ENCODE peak calls at places on chromosomes 6 and 20, in five cellular contexts. I is HFF-Myc, A is activated B cell treated with CpG ODN at 0.5 μM for 24 hours, T is lower lobe of right lung, L is mucosa of descending colon. K is an unnamed sample.

GRCh38 chr20:51648571-51648947 is 106.0 kb upstream of the NFATC2 start:
- DNase-seq in I (no peak), A (no peak), T (no peak), L (no peak), K (no peak)

GRCh38 chr20:37243076-37243936 is 18.3 kb downstream of the GHRH start:
- DNase-seq in I (no peak), A (no peak), T (no peak), L (no peak), K (no peak)

GRCh38 chr6:35297541-35298481 is at the start of gene DEF6:
- DNase-seq in I (peak), A (peak), T (peak), L (peak), K (peak)

GRCh38 chr20:44494266-44494665 is 18.6 kb downstream of the TTPAL start:
- DNase-seq in I (no peak), A (no peak), T (no peak), L (no peak), K (no peak)

GRCh38 chr6:124879110-124879991 is 82.9 kb upstream of the RNF217 start:
- DNase-seq in I (no peak), A (no peak), T (no peak), L (no peak), K (no peak)

GRCh38 chr20:17786221-17786718 is 86.5 kb downstream of the BANF2 start:
- DNase-seq in I (no peak), A (no peak), T (no peak), L (no peak), K (no peak)

GRCh38 chr6:38955876-38956275 is 92.7 kb upstream of the GLP1R start:
- DNase-seq in I (no peak), A (no peak), T (no peak), L (no peak), K (no peak)

GRCh38 chr20:22795897-22796296 is 211.5 kb upstream of the FOXA2 start:
- DNase-seq in I (peak), A (no peak), T (no peak), L (no peak), K (no peak)

GRCh38 chr6:27279513-27280063 is 32.1 kb downstream of the PRSS16 start:
- DNase-seq in I (no peak), A (no peak), T (no peak), L (no peak), K (no peak)

GRCh38 chr6:69953491-69953890 is 87.1 kb downstream of the COL19A1 start:
- DNase-seq in I (no peak), A (no peak), T (no peak), L (no peak), K (no peak)

GRCh38 chr6:139144490-139145085 is 9.7 kb downstream of the HECA start:
- DNase-seq in I (no peak), A (no peak), T (no peak), L (no peak), K (no peak)

GRCh38 chr6:41921712-41921998 is 356 bp downstream of the BYSL start:
- DNase-seq in I (no peak), A (no peak), T (no peak), L (no peak), K (peak)

GRCh38 chr6:97885230-97885772 is 602.3 kb upstream of the MMS22L start:
- DNase-seq in I (no peak), A (no peak), T (no peak), L (no peak), K (no peak)

GRCh38 chr6:53411451-53411850 is 62.7 kb upstream of the ELOVL5 start:
- DNase-seq in I (no peak), A (no peak), T (no peak), L (no peak), K (no peak)

GRCh38 chr6:26172496-26172958 is 85.3 kb downstream of the HFE start:
- DNase-seq in I (no peak), A (no peak), T (no peak), L (no peak), K (peak)

GRCh38 chr20:24388828-24389325 is 80.6 kb upstream of the SYNDIG1 start:
- DNase-seq in I (no peak), A (no peak), T (no peak), L (no peak), K (no peak)

GRCh38 chr6:27873101-27874030 is 38.8 kb downstream of the OR2B2 start:
- DNase-seq in I (peak), A (peak), T (peak), L (peak), K (peak)

GRCh38 chr6:106858653-106859092 is 115.9 kb downstream of the CD24 start:
- DNase-seq in I (peak), A (no peak), T (no peak), L (peak), K (no peak)

GRCh38 chr20:40471261-40471629 is 217.8 kb downstream of the MAFB start:
- DNase-seq in I (no peak), A (no peak), T (no peak), L (no peak), K (no peak)

GRCh38 chr6:49939993-49940498 is 23.9 kb downstream of the DEFB114 start:
- DNase-seq in I (no peak), A (no peak), T (no peak), L (no peak), K (no peak)

GRCh38 chr6:111487656-111488055 is 4.6 kb upstream of the REV3L start:
- DNase-seq in I (no peak), A (no peak), T (no peak), L (no peak), K (no peak)

GRCh38 chr6:33677153-33677660 is 34.3 kb downstream of the UQCC2 start:
- DNase-seq in I (peak), A (no peak), T (no peak), L (no peak), K (no peak)

GRCh38 chr6:97361286-97361685 is 78.3 kb upstream of the MMS22L start:
- DNase-seq in I (no peak), A (no peak), T (no peak), L (no peak), K (no peak)

GRCh38 chr6:127547909-127548649 is 28.9 kb upstream of the C6orf58 start:
- DNase-seq in I (no peak), A (no peak), T (no peak), L (no peak), K (no peak)

GRCh38 chr20:41392871-41393704 is 26.5 kb upstream of the EMILIN3 start:
- DNase-seq in I (no peak), A (no peak), T (peak), L (no peak), K (no peak)

GRCh38 chr20:22343612-22344011 is 240.8 kb downstream of the FOXA2 start:
- DNase-seq in I (no peak), A (no peak), T (no peak), L (no peak), K (no peak)

GRCh38 chr6:30882764-30883475 is 1.4 kb upstream of the DDR1 start:
- DNase-seq in I (no peak), A (peak), T (peak), L (peak), K (no peak)

GRCh38 chr20:59977086-59977485 is 18.9 kb downstream of the CDH26 start:
- DNase-seq in I (no peak), A (no peak), T (no peak), L (no peak), K (no peak)

GRCh38 chr6:14876778-14877613 is 368.9 kb upstream of the JARID2 start:
- DNase-seq in I (peak), A (no peak), T (no peak), L (no peak), K (no peak)

GRCh38 chr6:10429638-10430427 is 15.0 kb upstream of the TFAP2A start:
- DNase-seq in I (no peak), A (no peak), T (no peak), L (no peak), K (no peak)

DNA sequence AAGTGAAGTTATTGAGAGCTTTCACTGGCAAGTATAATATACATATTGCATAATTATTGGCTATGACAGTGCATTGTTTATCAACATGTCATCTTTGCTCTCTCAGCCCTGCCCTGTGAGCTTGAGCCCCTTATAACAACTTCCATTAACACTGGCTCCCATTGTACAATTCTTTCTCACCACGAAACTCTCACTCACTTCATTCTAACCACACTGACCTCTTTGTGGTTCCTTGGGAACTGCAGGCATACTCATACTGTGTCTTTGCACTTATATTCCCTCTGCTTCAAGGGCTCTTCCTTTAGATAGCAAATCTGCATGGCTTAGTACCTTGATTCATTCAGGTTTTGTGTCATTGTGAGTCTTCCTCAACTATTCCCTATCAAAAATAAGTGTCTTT is 411.8 kb downstream of the CDKAL1 start:
- DNase-seq in I (no peak), A (no peak), T (no peak), L (no peak), K (no peak)
- TF ChIP-seq CTCF in I (no peak), A (no peak), T (no peak), L (no peak), K (no peak)

GRCh38 chr20:46689082-46689753 is at the start of gene TP53RK:
- DNase-seq in I (peak), A (peak), T (peak), L (peak), K (peak)
- TF ChIP-seq CTCF in I (no peak), A (no peak), T (peak), L (peak), K (peak)

GRCh38 chr20:56689318-56689717 is 60.2 kb downstream of the TFAP2C start:
- DNase-seq in I (peak), A (no peak), T (no peak), L (no peak), K (no peak)
- TF ChIP-seq CTCF in I (no peak), A (no peak), T (no peak), L (no peak), K (no peak)

GRCh38 chr6:24344981-24345380 is 12.9 kb downstream of the DCDC2 start:
- DNase-seq in I (no peak), A (no peak), T (no peak), L (no peak), K (no peak)
- TF ChIP-seq CTCF in I (no peak), A (no peak), T (no peak), L (no peak), K (no peak)

GRCh38 chr6:105363100-105363754 is 39.7 kb downstream of the PREP start:
- DNase-seq in I (no peak), A (no peak), T (no peak), L (no peak), K (no peak)
- TF ChIP-seq CTCF in I (peak), A (no peak), T (no peak), L (no peak), K (no peak)

GRCh38 chr6:148345176-148345575 is 2.5 kb downstream of the SASH1 start:
- DNase-seq in I (no peak), A (no peak), T (no peak), L (no peak), K (no peak)

GRCh38 chr6:148340586-148341297 is 1.9 kb upstream of the SASH1 start:
- DNase-seq in I (no peak), A (no peak), T (no peak), L (no peak), K (no peak)

GRCh38 chr6:148342146-148343027 is at the start of gene SASH1:
- DNase-seq in I (no peak), A (peak), T (peak), L (peak), K (no peak)

GRCh38 chr6:148343383-148343782 is 745 bp downstream of the SASH1 start:
- DNase-seq in I (no peak), A (no peak), T (no peak), L (no peak), K (no peak)

GRCh38 chr6:148343028-148343374 is 363 bp downstream of the SASH1 start:
- DNase-seq in I (no peak), A (no peak), T (no peak), L (peak), K (no peak)
- TF ChIP-seq CTCF in I (no peak), A (no peak), T (no peak), L (no peak), K (no peak)

GRCh38 chr6:91276315-91276714 is 689.4 kb upstream of the MAP3K7 start:
- DNase-seq in I (no peak), A (no peak), T (no peak), L (no peak), K (no peak)
- TF ChIP-seq CTCF in I (no peak), A (no peak), T (no peak), L (no peak), K (no peak)

GRCh38 chr6:167424060-167424673 is 99.3 kb downstream of the TTLL2 start:
- DNase-seq in I (no peak), A (no peak), T (no peak), L (no peak), K (no peak)
- TF ChIP-seq CTCF in I (no peak), A (no peak), T (no peak), L (no peak), K (no peak)

DNA sequence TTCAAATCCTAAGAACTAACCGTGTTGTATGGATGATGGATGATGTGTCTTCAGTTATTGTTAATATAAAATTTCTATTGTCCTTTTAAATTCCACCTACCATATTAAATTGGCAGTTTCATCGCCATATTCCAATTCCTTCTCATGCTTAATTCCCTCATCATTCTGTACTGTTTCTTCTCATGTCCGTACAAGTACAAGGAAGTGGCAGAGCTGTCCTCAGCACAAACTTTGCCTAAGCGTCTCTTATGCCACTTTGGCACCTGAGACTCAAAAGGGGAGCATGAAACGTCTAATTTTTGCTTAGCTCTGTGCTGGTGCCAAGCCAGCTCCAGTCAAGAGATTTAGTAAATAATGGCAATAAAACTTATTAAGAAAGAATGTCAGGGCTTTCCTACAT is 158.2 kb upstream of the LAMA2 start:
- DNase-seq in I (no peak), A (no peak), T (no peak), L (no peak), K (no peak)
- TF ChIP-seq CTCF in I (no peak), A (no peak), T (no peak), L (no peak), K (no peak)

K was measured in natural killer cell.